ENCODE peak calls at places on chromosomes 16 and 17, in four cellular contexts. One of them, this sample, is unnamed.

GRCh38 chr17:45640141-45640850 is 143.8 kb upstream of the CRHR1 start:
- DNase-seq in Karpas-422: peak
- DNase-seq in NCI-H774: no peak
- DNase-seq in glomerular endothelial cell: peak
- DNase-seq in this sample: peak

GRCh38 chr16:5415123-5415522 is 317.5 kb upstream of the EEF2KMT start:
- DNase-seq in glomerular endothelial cell: no peak
- DNase-seq in Karpas-422: peak
- DNase-seq in NCI-H774: no peak
- DNase-seq in this sample: no peak

GRCh38 chr17:67862614-67863217 is 37.4 kb downstream of the BPTF start:
- DNase-seq in Karpas-422: no peak
- DNase-seq in NCI-H774: no peak
- DNase-seq in glomerular endothelial cell: no peak
- DNase-seq in this sample: no peak

GRCh38 chr17:2282297-2282873 is 21.2 kb downstream of the SMG6 start:
- DNase-seq in NCI-H774: no peak
- DNase-seq in Karpas-422: peak
- DNase-seq in glomerular endothelial cell: peak
- DNase-seq in this sample: peak

GRCh38 chr17:44122825-44123355 is 551 bp downstream of the HDAC5 start:
- DNase-seq in Karpas-422: peak
- DNase-seq in glomerular endothelial cell: no peak
- DNase-seq in NCI-H774: no peak
- DNase-seq in this sample: peak

GRCh38 chr17:75755205-75755901 is 9.6 kb downstream of the GALK1 start:
- DNase-seq in NCI-H774: no peak
- DNase-seq in Karpas-422: peak
- DNase-seq in glomerular endothelial cell: no peak
- DNase-seq in this sample: no peak

GRCh38 chr16:75340715-75341500 is 89.5 kb upstream of the BCAR1 start:
- DNase-seq in glomerular endothelial cell: peak
- DNase-seq in Karpas-422: no peak
- DNase-seq in NCI-H774: no peak
- DNase-seq in this sample: no peak

GRCh38 chr17:38403491-38403890 is 24.8 kb upstream of the ARHGAP23 start:
- DNase-seq in NCI-H774: no peak
- DNase-seq in glomerular endothelial cell: no peak
- DNase-seq in Karpas-422: peak
- DNase-seq in this sample: no peak

GRCh38 chr17:44971776-44972483 is 3.8 kb upstream of the C1QL1 start:
- DNase-seq in NCI-H774: no peak
- DNase-seq in Karpas-422: no peak
- DNase-seq in glomerular endothelial cell: no peak
- DNase-seq in this sample: no peak

GRCh38 chr16:54422569-54422978 is 136.0 kb upstream of the IRX3 start:
- DNase-seq in Karpas-422: no peak
- DNase-seq in NCI-H774: no peak
- DNase-seq in glomerular endothelial cell: no peak
- DNase-seq in this sample: no peak

GRCh38 chr16:27367463-27368357 is 34.3 kb upstream of the IL21R start:
- DNase-seq in Karpas-422: peak
- DNase-seq in NCI-H774: peak
- DNase-seq in glomerular endothelial cell: peak
- DNase-seq in this sample: peak

GRCh38 chr17:32876414-32877163 is at the start of gene MYO1D:
- DNase-seq in Karpas-422: peak
- DNase-seq in NCI-H774: peak
- DNase-seq in glomerular endothelial cell: no peak
- DNase-seq in this sample: peak

GRCh38 chr17:28698253-28698941 is 13.3 kb downstream of the PROCA1 start:
- DNase-seq in glomerular endothelial cell: no peak
- DNase-seq in NCI-H774: no peak
- DNase-seq in Karpas-422: no peak
- DNase-seq in this sample: no peak

This sample was measured in effector memory CD8-positive, alpha-beta T cell.